ENCODE peak calls at places on chromosome 20, in four cellular contexts. T is body of pancreas, V is cardiac muscle cell, W is brain microvascular endothelial cell. Z is an unnamed sample.

GRCh38 chr20:17796096-17796563 is 96.4 kb downstream of the BANF2 start:
- DNase-seq in T (peak; percentile 79), V (peak; percentile 86), W (no peak), Z (peak; percentile 62)

GRCh38 chr20:5844063-5844681 is 94.0 kb downstream of the SHLD1 start:
- DNase-seq in T (no peak), V (no peak), W (peak; percentile 39), Z (no peak)

GRCh38 chr20:22455259-22455658 is 129.1 kb downstream of the FOXA2 start:
- DNase-seq in T (no peak), V (no peak), W (no peak), Z (no peak)

GRCh38 chr20:63947638-63948456 is 8.4 kb downstream of the UCKL1 start:
- DNase-seq in T (no peak), V (no peak), W (no peak), Z (peak; percentile 31)

GRCh38 chr20:19114410-19114809 is 98.0 kb upstream of the SLC24A3 start:
- DNase-seq in T (no peak), V (no peak), W (no peak), Z (no peak)

GRCh38 chr20:17844133-17844429 is 124.5 kb downstream of the SNX5 start:
- DNase-seq in T (no peak), V (no peak), W (no peak), Z (no peak)

GRCh38 chr20:17666491-17666890 is 15.6 kb downstream of the RRBP1 start:
- DNase-seq in T (no peak), V (peak; percentile 69), W (no peak), Z (peak; percentile 11)

GRCh38 chr20:17902531-17903083 is 66.0 kb downstream of the SNX5 start:
- DNase-seq in T (no peak), V (no peak), W (no peak), Z (no peak)

GRCh38 chr20:16828666-16829305 is 80.6 kb downstream of the OTOR start:
- DNase-seq in T (no peak), V (no peak), W (no peak), Z (no peak)

GRCh38 chr20:53262294-53262840 is 290.2 kb downstream of the TSHZ2 start:
- DNase-seq in T (no peak), V (no peak), W (no peak), Z (no peak)

GRCh38 chr20:53126185-53126584 is 154.0 kb downstream of the TSHZ2 start:
- DNase-seq in T (no peak), V (no peak), W (no peak), Z (no peak)

GRCh38 chr20:11080776-11081406 is 407.1 kb upstream of the JAG1 start:
- DNase-seq in T (no peak), V (peak; percentile 17), W (no peak), Z (no peak)

GRCh38 chr20:49397525-49397924 is 84.9 kb downstream of the KCNB1 start:
- DNase-seq in T (no peak), V (peak; percentile 41), W (peak; percentile 18), Z (no peak)

GRCh38 chr20:25361287-25361683 is 29.4 kb downstream of the ABHD12 start:
- DNase-seq in T (no peak), V (peak; percentile 20), W (peak; percentile 40), Z (no peak)

GRCh38 chr20:62030834-62031434 is 34.7 kb downstream of the TAF4 start:
- DNase-seq in T (no peak), V (no peak), W (no peak), Z (no peak)

GRCh38 chr20:51277961-51278360 is 255.1 kb upstream of the KCNG1 start:
- DNase-seq in T (no peak), V (no peak), W (no peak), Z (no peak)

GRCh38 chr20:53322651-53323050 is 271.0 kb downstream of the ZNF217 start:
- DNase-seq in T (no peak), V (peak; percentile 2), W (no peak), Z (no peak)

GRCh38 chr20:20505554-20505953 is 137.7 kb downstream of the INSM1 start:
- DNase-seq in T (no peak), V (no peak), W (no peak), Z (no peak)

GRCh38 chr20:19993937-19994667 is 23.1 kb upstream of the NAA20 start:
- DNase-seq in T (no peak), V (peak; percentile 50), W (peak; percentile 37), Z (peak; percentile 61)

GRCh38 chr20:48679603-48680002 is 148.2 kb downstream of the PREX1 start:
- DNase-seq in T (no peak), V (no peak), W (no peak), Z (no peak)

GRCh38 chr20:47985092-47985850 is 200.0 kb upstream of the SULF2 start:
- DNase-seq in T (no peak), V (peak; percentile 65), W (no peak), Z (no peak)

GRCh38 chr20:4896971-4897497 is 104.3 kb downstream of the SLC23A2 start:
- DNase-seq in T (no peak), V (no peak), W (no peak), Z (no peak)

GRCh38 chr20:50788045-50788867 is 6.6 kb upstream of the BCAS4 start:
- DNase-seq in T (peak; percentile 37), V (peak; percentile 88), W (peak; percentile 45), Z (no peak)

GRCh38 chr20:32961956-32962517 is 42.2 kb downstream of the SUN5 start:
- DNase-seq in T (no peak), V (no peak), W (no peak), Z (no peak)

GRCh38 chr20:62208805-62209755 is 11.0 kb downstream of the HRH3 start:
- DNase-seq in T (peak; percentile 41), V (no peak), W (no peak), Z (peak; percentile 60)

DNA sequence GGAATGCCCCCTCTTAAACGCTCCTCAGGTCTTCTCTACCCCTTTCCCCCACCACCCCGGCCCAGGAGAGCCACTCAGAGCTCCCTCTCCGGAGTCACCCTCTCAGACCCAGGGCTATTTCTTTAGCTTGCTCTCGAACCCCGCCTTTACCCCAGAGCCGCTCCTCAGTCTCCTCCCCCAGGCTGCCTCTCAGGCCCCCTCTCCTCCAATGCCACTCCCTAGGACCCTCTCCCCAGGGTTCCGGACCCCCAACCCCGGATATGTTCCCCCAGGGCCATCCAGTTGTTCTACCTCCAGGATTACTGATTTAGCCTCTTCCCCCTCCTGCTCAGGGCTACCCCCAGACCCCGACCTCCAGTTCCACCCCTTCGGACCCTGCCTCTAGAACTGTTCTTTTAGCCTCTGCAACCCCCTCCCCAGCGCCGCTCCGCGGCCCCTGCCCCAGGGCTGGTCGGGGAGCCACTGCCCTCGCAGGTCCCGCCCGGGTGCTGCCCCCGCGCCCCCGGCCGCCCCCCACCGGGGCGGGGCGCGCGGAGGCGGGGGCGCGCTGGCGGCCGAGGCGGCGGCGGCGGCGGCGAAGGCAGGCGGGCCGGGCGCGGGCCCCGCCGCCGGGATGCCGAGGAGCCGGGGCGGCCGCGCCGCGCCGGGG is at the start of gene MMP24:
- DNase-seq in T (no peak), V (no peak), W (no peak), Z (no peak)
- H3K4me3 ChIP-seq in T (no peak within 1 kb of the TSS), V (peak within 1 kb of the TSS; percentile 24), W (peak within 1 kb of the TSS; percentile 15), Z (peak within 1 kb of the TSS; percentile 90)

DNA sequence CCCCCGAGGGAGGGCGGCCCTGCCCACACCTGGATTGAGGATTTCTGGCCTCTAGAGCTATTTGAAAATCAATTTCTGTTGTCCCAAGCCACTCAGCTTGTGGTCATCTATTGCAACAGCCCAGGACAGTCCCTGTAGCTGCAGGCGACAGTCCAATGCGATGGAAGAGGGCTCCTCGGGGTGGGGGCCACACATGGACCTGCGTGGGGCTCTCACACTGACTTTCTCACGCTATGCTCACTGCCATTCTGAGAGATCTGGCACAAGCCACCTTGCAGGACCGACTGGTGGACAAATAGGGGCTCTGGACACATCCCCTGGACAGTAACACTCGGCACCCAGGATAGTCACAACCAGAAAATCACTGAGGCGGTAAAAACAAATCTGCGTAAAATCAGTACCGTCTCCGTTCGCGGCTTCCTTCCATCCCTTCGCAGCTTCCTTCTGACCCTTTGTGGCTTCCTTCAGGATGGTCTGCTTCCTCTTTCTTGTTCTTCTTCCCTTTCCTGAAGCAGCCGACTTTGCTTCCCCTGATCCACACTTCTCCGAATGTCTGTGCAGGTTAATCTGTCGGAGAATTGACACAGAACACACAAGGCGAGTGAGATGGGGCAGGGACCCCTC is 21.8 kb downstream of the CTCFL start:
- DNase-seq in T (no peak), V (no peak), W (no peak), Z (no peak)
- H3K4me3 ChIP-seq in T (no peak overlapping the region), V (no peak overlapping the region), W (no peak overlapping the region), Z (no peak overlapping the region)

GRCh38 chr20:45835230-45836224 is 1.9 kb downstream of the SNX21 start:
- DNase-seq in T (no peak), V (no peak), W (no peak), Z (peak; percentile 83)
- H3K4me3 ChIP-seq in T (no peak overlapping the region), V (no peak overlapping the region), W (no peak overlapping the region), Z (peak overlapping the region; percentile 50)

GRCh38 chr20:59835448-59836395 is 97.7 kb downstream of the SYCP2 start:
- DNase-seq in T (no peak), V (peak; percentile 61), W (peak; percentile 38), Z (peak; percentile 84)
- H3K4me3 ChIP-seq in T (no peak overlapping the region), V (peak overlapping the region; percentile 33), W (no peak overlapping the region), Z (peak overlapping the region; percentile 26)

GRCh38 chr20:38875170-38875993 is 50.8 kb upstream of the FAM83D start:
- DNase-seq in T (no peak), V (no peak), W (no peak), Z (peak; percentile 49)
- H3K4me3 ChIP-seq in T (no peak overlapping the region), V (no peak overlapping the region), W (no peak overlapping the region), Z (no peak overlapping the region)

DNA sequence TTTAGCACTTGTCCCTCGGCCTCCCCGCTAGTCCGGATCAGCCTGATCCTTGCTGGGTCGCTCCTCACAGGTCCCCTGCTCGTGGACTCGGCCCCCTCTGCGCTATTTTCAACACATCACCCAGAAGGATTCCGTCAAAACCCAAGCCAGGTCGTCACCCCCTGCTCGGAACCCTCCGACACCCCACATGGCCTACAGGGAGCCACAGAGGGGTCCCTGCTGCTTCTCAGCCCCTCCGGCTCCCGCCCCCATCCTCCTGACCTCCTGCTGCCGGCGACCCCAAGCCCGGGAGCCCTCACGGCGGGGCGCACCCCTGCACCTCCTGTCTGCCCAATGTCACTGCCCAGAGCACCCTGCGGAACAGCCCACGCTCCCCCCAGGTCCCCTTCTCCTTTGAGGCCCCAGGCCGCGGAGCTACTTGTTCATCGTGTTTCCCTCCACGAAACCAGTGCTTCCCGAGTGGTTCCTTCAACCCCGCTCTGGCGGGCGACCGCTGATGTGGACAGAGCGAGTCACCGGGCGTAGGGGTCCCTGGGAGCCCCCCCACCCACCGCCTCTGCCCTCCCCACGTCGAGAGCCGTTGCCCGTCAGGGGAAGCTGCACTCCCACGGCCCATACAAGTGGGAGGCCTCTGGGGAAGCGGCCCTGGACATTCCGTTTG is 638 bp upstream of the MYL9 start:
- DNase-seq in T (no peak), V (no peak), W (no peak), Z (no peak)
- H3K4me3 ChIP-seq in T (no peak overlapping the region), V (peak overlapping the region; percentile 67), W (peak overlapping the region; percentile 92), Z (peak overlapping the region; percentile 63)

DNA sequence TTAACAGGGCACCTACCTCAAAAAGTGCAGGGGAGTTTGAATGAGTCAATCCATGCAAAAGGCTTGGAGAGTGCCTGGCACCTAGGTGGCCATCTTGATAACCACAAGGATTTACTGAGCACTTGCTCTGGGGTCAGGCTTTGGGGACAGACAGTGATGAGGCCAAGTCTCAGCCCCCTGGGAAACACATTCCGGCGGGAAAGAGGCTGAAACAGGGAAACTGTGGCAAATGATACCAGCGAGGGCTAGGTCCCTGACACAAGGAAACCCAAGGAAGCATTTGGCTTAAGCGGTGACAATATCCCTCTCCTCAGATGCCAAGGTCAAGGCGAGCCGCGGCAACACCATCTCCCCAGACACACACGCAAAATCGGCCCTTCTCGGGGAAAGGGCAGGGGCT is 527 bp upstream of the DOK5 start:
- DNase-seq in T (no peak), V (no peak), W (no peak), Z (no peak)
- H3K4me3 ChIP-seq in T (no peak overlapping the region), V (peak overlapping the region; percentile 81), W (peak overlapping the region; percentile 69), Z (peak overlapping the region; percentile 77)

GRCh38 chr20:2691663-2692035 is 931 bp upstream of the EBF4 start:
- DNase-seq in T (peak; percentile 14), V (no peak), W (no peak), Z (no peak)
- H3K4me3 ChIP-seq in T (no peak overlapping the region), V (no peak overlapping the region), W (no peak overlapping the region), Z (no peak overlapping the region)